ENCODE peak calls at places on chromosomes 11 and 22, in four cellular contexts. L, F, N and V are unnamed samples.

GRCh38 chr11:88357323-88358039 is 19.9 kb upstream of the CTSC start:
- DNase-seq in L (no peak), F (peak), N (no peak), V (peak)

GRCh38 chr11:27471588-27472397 is 797 bp downstream of the LGR4 start:
- DNase-seq in L (no peak), F (no peak), N (no peak), V (peak)

GRCh38 chr11:129208863-129209262 is 16.7 kb upstream of the ARHGAP32 start:
- DNase-seq in L (no peak), F (peak), N (no peak), V (no peak)

GRCh38 chr11:66891849-66892660 is 35.2 kb downstream of the LRFN4 start:
- DNase-seq in L (peak), F (peak), N (peak), V (peak)

GRCh38 chr22:17057959-17058814 is 26.6 kb upstream of the IL17RA start:
- DNase-seq in L (peak), F (peak), N (peak), V (peak)

GRCh38 chr11:117884994-117885393 is 8.5 kb upstream of the FXYD6 start:
- DNase-seq in L (no peak), F (peak), N (no peak), V (no peak)

GRCh38 chr22:36641902-36642640 is 61.5 kb downstream of the CACNG2 start:
- DNase-seq in L (no peak), F (peak), N (no peak), V (no peak)

GRCh38 chr22:38941488-38941987 is 15.9 kb upstream of the APOBEC3A start:
- DNase-seq in L (no peak), F (no peak), N (no peak), V (no peak)

GRCh38 chr22:38570841-38571364 is 920 bp upstream of the DMC1 start:
- DNase-seq in L (no peak), F (peak), N (peak), V (peak)

GRCh38 chr11:44453213-44453612 is 112.2 kb upstream of the CD82 start:
- DNase-seq in L (no peak), F (no peak), N (no peak), V (no peak)

GRCh38 chr11:64752106-64752970 is 7.4 kb downstream of the PYGM start:
- DNase-seq in L (no peak), F (no peak), N (no peak), V (no peak)

GRCh38 chr22:27409299-27409698 is 392.3 kb downstream of the MN1 start:
- DNase-seq in L (peak), F (no peak), N (no peak), V (no peak)

GRCh38 chr22:38228326-38228872 is 26.6 kb downstream of the MAFF start:
- DNase-seq in L (no peak), F (no peak), N (no peak), V (no peak)

GRCh38 chr11:69592986-69593385 is 48.0 kb upstream of the CCND1 start:
- DNase-seq in L (no peak), F (no peak), N (no peak), V (no peak)

GRCh38 chr11:19674420-19674819 is 38.2 kb upstream of the NAV2 start:
- DNase-seq in L (no peak), F (no peak), N (no peak), V (no peak)

GRCh38 chr11:99505319-99505718 is 484.6 kb downstream of the CNTN5 start:
- DNase-seq in L (no peak), F (peak), N (no peak), V (no peak)

GRCh38 chr22:25146906-25147754 is 52.5 kb upstream of the CRYBB3 start:
- DNase-seq in L (no peak), F (no peak), N (no peak), V (no peak)

GRCh38 chr11:2808850-2809847 is 76.4 kb downstream of the CDKN1C start:
- DNase-seq in L (no peak), F (no peak), N (no peak), V (no peak)

GRCh38 chr11:69204246-69205124 is 48.8 kb downstream of the SMIM38 start:
- DNase-seq in L (peak), F (no peak), N (no peak), V (no peak)

GRCh38 chr22:44080936-44081853 is 57.1 kb downstream of the PARVB start:
- DNase-seq in L (peak), F (peak), N (peak), V (peak)

GRCh38 chr11:71428861-71429435 is 19.2 kb downstream of the DHCR7 start:
- DNase-seq in L (peak), F (no peak), N (no peak), V (no peak)

GRCh38 chr11:1867381-1867780 is 14.5 kb downstream of the LSP1 start:
- DNase-seq in L (no peak), F (no peak), N (no peak), V (no peak)

GRCh38 chr11:63813563-63814382 is 517 bp downstream of the SPINDOC start:
- DNase-seq in L (no peak), F (peak), N (peak), V (peak)

GRCh38 chr11:37811349-37811748 is 1213.3 kb upstream of the RAG2 start:
- DNase-seq in L (no peak), F (no peak), N (no peak), V (no peak)

GRCh38 chr11:23976776-23977380 is 520.0 kb upstream of the LUZP2 start:
- DNase-seq in L (no peak), F (peak), N (no peak), V (no peak)

GRCh38 chr11:86041975-86042378 is 26.9 kb downstream of the PICALM start:
- DNase-seq in L (peak), F (peak), N (peak), V (peak)

GRCh38 chr11:100536979-100537378 is 150.1 kb upstream of the ARHGAP42 start:
- DNase-seq in L (no peak), F (no peak), N (no peak), V (no peak)

GRCh38 chr11:112320668-112321067 is 60.0 kb upstream of the PLET1 start:
- DNase-seq in L (peak), F (peak), N (no peak), V (no peak)

GRCh38 chr11:115199501-115199900 is 304.7 kb downstream of the CADM1 start:
- DNase-seq in L (no peak), F (peak), N (no peak), V (no peak)

GRCh38 chr11:65428578-65429068 is 6.0 kb downstream of the NEAT1 start:
- DNase-seq in L (no peak), F (no peak), N (no peak), V (peak)

GRCh38 chr11:119339581-119340334 is 925 bp downstream of the C1QTNF5 start:
- DNase-seq in L (peak), F (no peak), N (no peak), V (peak)

GRCh38 chr11:3030289-3031070 is 26.7 kb downstream of the CARS1 start:
- DNase-seq in L (no peak), F (no peak), N (no peak), V (no peak)

GRCh38 chr11:46554205-46555162 is 39.3 kb downstream of the AMBRA1 start:
- DNase-seq in L (peak), F (peak), N (peak), V (no peak)
- TF ChIP-seq MAZ in L (no peak), F (no peak), N (no peak), V (no peak)

GRCh38 chr22:47586038-47586437 is 823.6 kb downstream of the TBC1D22A start:
- DNase-seq in L (no peak), F (no peak), N (no peak), V (no peak)
- TF ChIP-seq MAZ in L (no peak), F (no peak), N (no peak), V (no peak)

GRCh38 chr22:46315976-46316375 is 19.3 kb downstream of the GTSE1 start:
- DNase-seq in L (no peak), F (no peak), N (no peak), V (no peak)

GRCh38 chr22:46320166-46320710 is 15.3 kb upstream of the TRMU start:
- DNase-seq in L (no peak), F (no peak), N (no peak), V (no peak)

GRCh38 chr22:46319319-46319718 is 16.2 kb upstream of the TRMU start:
- DNase-seq in L (no peak), F (no peak), N (no peak), V (no peak)

GRCh38 chr22:46318576-46318975 is 16.9 kb upstream of the TRMU start:
- DNase-seq in L (no peak), F (no peak), N (no peak), V (no peak)

GRCh38 chr22:46317646-46318045 is 17.9 kb upstream of the TRMU start:
- DNase-seq in L (no peak), F (no peak), N (no peak), V (no peak)
- TF ChIP-seq MAZ in L (no peak), F (no peak), N (no peak), V (no peak)

DNA sequence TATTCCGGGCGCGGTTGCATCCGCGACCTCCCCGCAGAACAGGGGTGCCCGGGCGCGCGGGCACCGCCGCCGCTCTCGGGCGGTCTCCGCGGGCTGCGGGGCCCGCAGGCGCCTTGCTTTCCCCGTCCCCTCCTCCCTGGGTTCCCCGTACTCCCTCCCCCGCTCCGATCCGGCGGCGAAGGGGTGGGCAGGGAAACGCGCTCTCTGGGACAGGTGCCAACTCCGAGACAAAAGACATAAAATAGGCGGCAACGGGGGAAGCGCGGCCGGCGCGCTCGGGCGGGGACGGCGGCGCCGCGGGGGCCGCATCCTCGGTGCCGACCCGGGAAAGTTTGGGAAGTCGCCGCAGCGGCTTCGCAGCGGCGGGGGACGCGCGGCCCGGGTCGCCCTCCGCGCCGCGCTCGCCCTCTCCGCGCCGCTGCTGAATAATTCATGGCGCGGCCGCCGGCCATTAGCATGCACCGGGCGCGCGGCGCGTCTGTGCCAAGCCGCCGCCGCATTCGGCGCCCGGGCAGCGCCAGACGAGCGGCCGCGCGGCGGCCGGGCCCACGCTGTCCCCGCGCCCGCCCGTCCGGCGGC is 78.8 kb upstream of the PPARA start:
- DNase-seq in L (no peak), F (peak), N (no peak), V (no peak)
- TF ChIP-seq MAZ in L (no peak), F (peak), N (no peak), V (no peak)

DNA sequence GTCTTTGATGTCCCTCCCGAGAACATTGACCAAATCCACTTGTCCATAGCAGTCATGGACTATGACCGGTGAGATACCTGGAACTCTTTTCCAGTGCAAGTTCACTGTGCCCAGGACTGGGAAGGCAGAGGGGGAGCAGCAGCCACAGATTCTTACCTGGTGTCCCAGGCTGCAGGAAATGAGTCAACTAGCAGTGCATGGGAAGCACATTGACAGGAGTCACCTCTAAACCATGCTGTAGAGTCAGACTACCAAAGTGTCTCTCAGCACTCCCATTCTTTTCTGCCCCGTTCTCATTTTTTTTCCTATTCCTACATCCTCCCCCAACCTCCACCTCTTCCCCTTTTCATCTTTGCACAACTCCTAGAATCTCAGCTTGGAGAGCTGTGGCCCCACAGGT is 67.2 kb upstream of the OLFML1 start:
- DNase-seq in L (no peak), F (no peak), N (no peak), V (no peak)
- TF ChIP-seq MAZ in L (no peak), F (no peak), N (no peak), V (no peak)

DNA sequence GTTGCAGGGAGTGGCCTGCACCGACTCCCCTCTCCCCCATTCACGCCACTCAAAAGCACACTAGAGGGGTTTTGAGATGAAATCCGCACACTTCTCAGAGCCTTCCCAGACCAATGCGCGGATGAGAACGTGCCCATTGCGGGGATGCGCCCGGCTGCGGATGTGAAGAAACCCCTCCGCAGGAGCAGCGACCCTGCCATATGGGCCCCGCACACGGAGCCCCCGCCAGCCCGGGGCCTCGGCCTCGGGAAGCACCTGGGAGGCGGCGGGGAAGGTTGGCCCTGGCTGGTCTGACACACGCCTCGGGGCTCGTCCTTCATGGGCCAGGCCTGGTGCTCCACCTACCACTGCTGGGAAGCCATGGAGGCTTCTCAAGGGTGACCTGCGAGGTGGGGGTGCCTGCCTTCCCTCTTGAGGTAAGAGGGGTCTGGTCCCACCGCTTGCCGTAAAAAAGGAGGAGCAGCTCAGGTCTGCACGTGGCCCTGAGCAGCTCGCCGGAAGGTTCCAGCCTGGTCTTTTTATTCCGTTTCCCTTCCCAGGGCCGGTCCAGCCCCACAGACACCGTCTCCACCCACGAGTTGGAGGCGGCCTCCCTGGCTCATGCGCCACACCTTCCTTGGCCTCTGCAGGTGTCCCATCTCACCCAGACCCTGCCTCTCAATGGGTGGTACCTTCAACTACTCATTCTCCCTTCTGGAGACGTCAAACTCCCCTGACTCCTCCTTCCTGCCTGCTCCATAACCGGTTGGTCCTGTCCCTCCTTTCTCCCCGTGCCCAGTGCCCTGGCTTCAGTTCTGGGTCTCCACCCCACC is 39.4 kb downstream of the TRMU start:
- DNase-seq in L (no peak), F (no peak), N (no peak), V (no peak)
- TF ChIP-seq MAZ in L (no peak), F (no peak), N (no peak), V (no peak)

DNA sequence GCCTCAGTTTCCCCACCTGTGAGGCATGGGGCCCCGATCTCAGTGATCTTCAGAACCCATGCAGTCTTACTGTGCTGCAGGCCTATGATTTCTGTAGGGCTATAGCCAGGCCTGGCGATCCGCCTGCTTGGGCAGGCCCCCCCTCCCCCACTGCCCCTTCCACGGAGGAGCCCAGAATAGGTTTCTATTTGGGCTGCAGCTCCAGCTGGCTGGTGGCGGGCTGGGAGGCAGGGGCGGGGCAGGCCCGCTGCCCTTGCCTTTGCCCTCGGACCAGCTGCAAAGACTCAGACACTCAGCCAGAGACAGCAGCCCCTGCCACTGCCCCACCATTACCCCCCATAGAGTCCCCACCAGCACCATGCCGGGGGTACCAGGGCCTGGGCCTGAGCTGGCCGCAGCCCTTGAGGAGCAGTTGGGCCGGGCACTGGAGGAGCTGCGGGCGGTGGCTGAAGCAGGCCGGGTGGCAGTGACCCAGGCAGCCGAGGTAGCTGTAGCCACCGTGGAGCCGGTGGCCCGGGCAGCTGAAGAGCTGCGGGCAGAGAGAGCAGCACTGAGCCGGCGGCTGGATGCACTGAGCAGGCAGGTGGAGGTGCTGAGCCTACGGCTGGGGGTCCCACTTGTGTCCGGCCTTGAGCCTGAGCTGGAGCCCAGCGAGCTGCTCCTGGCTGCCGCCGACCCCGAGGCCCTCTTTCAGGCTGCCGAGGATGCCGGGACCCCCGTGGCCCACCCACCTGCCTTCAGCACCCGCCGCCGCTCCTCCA is 12.2 kb downstream of the SMTN start:
- DNase-seq in L (no peak), F (no peak), N (no peak), V (no peak)
- TF ChIP-seq MAZ in L (no peak), F (no peak), N (no peak), V (no peak)

GRCh38 chr11:34266987-34267386 is 90.8 kb downstream of the ABTB2 start:
- DNase-seq in L (no peak), F (no peak), N (no peak), V (no peak)

GRCh38 chr11:34269694-34270245 is 88.0 kb downstream of the ABTB2 start:
- DNase-seq in L (no peak), F (no peak), N (no peak), V (no peak)

GRCh38 chr11:34266090-34266912 is 91.5 kb downstream of the ABTB2 start:
- DNase-seq in L (no peak), F (peak), N (no peak), V (no peak)

GRCh38 chr11:34269031-34269430 is 88.8 kb downstream of the ABTB2 start:
- DNase-seq in L (no peak), F (no peak), N (no peak), V (no peak)

DNA sequence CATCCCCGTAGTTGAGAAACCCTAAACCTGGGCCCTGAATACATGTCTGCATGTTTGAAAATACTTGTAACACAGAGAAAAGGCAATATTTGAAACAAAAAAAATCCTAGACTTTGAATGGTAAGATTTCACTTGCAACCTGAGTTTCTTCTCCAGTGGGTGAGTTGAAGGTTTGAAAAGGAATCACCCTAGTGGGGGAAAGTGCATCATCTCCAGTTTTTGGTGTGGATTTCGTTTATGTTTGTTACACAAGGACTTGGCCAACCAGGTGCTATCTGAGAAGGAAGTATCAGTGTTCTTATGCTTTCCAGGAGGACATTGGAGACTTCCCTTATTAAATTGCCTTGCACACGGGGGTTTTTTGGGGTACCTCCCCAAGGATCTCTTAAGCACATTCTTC is 90.4 kb downstream of the ABTB2 start:
- DNase-seq in L (no peak), F (no peak), N (no peak), V (no peak)
- TF ChIP-seq MAZ in L (no peak), F (no peak), N (no peak), V (no peak)

GRCh38 chr11:134664863-134665535 is 253.0 kb upstream of the B3GAT1 start:
- DNase-seq in L (no peak), F (no peak), N (no peak), V (no peak)
- TF ChIP-seq MAZ in L (no peak), F (no peak), N (no peak), V (no peak)